ENCODE peak calls at places on chromosomes 3 and 15, in nine cellular contexts. H is AG09319; F is nephron progenitor cell; V is GM19239; T is nucleus accumbens; Q is A549; X is stimulated activated CD8-positive, alpha-beta memory T cell treated with anti-CD3 and anti-CD28 coated beads, Interleukin-7, amount 100 ng/mL, for 24 hours; R is brain microvascular endothelial cell; M is cardiac muscle cell. B is an unnamed sample.

GRCh38 chr15:57235865-57236264 is 140.4 kb upstream of the CGNL1 start:
- DNase-seq in H (no peak), F (peak), V (no peak), T (no peak), Q (no peak), X (no peak), R (peak), M (peak), B (peak)

GRCh38 chr3:11523793-11524160 is 119.9 kb downstream of the VGLL4 start:
- DNase-seq in H (no peak), F (no peak), V (no peak), T (no peak), Q (no peak), X (no peak), R (no peak), M (no peak), B (no peak)

GRCh38 chr3:148229107-148229506 is 468.6 kb upstream of the AGTR1 start:
- DNase-seq in H (no peak), F (no peak), V (no peak), T (no peak), Q (no peak), X (no peak), R (no peak), M (no peak), B (peak)

GRCh38 chr15:91508633-91509032 is 344.9 kb upstream of the SLCO3A1 start:
- DNase-seq in H (no peak), F (no peak), V (no peak), T (no peak), Q (no peak), X (no peak), R (no peak), M (no peak), B (no peak)

GRCh38 chr3:138786788-138787276 is 47.9 kb downstream of the PIK3CB start:
- DNase-seq in H (peak), F (no peak), V (no peak), T (no peak), Q (no peak), X (no peak), R (peak), M (no peak), B (peak)

GRCh38 chr3:143121240-143122088 is 1.9 kb downstream of the CHST2 start:
- DNase-seq in H (no peak), F (peak), V (peak), T (peak), Q (peak), X (peak), R (peak), M (peak), B (peak)

GRCh38 chr3:41350441-41350840 is 151.1 kb downstream of the CTNNB1 start:
- DNase-seq in H (no peak), F (no peak), V (no peak), T (no peak), Q (no peak), X (no peak), R (peak), M (no peak), B (peak)

GRCh38 chr3:13828501-13828900 is 51.4 kb downstream of the WNT7A start:
- DNase-seq in H (no peak), F (no peak), V (no peak), T (no peak), Q (no peak), X (no peak), R (no peak), M (no peak), B (no peak)

GRCh38 chr15:52078876-52079700 is 33.5 kb downstream of the BCL2L10 start:
- DNase-seq in H (no peak), F (peak), V (peak), T (peak), Q (peak), X (peak), R (peak), M (peak), B (peak)

GRCh38 chr15:92454525-92455105 is 60.9 kb downstream of the ST8SIA2 start:
- DNase-seq in H (no peak), F (no peak), V (no peak), T (no peak), Q (no peak), X (no peak), R (no peak), M (no peak), B (no peak)

GRCh38 chr3:151931171-151931570 is 57.7 kb downstream of the SUCNR1 start:
- DNase-seq in H (no peak), F (no peak), V (no peak), T (no peak), Q (no peak), X (no peak), R (peak), M (no peak), B (peak)

GRCh38 chr15:63052961-63053698 is 10.6 kb downstream of the TPM1 start:
- DNase-seq in H (no peak), F (peak), V (no peak), T (no peak), Q (no peak), X (no peak), R (no peak), M (peak), B (no peak)

GRCh38 chr15:48645558-48646330 is at the start of gene FBN1:
- DNase-seq in H (peak), F (peak), V (peak), T (peak), Q (peak), X (no peak), R (peak), M (peak), B (peak)